ENCODE peak calls at places on chromosomes 3 and 15, in seven cellular contexts. B, A, L, X, W, G and I are unnamed samples.
A peak's percentile ranks its signal among the peaks of the same experiment; 100 is the strongest.

GRCh38 chr15:52103217-52104207 is 9.1 kb downstream of the BCL2L10 start:
- DNase-seq in G (no peak), L (peak; percentile 60), X (no peak), A (no peak), W (peak; percentile 97), B (peak; percentile 97), I (peak; percentile 96)

GRCh38 chr3:159751141-159751540 is 237.5 kb upstream of the IL12A start:
- DNase-seq in L (no peak), B (no peak), W (peak; percentile 36), X (no peak), A (no peak), G (no peak), I (no peak)

GRCh38 chr15:100623301-100623700 is 20.9 kb downstream of the ASB7 start:
- DNase-seq in B (peak; percentile 30), W (peak; percentile 53), G (no peak), L (no peak), A (no peak), X (no peak), I (peak; percentile 20)

GRCh38 chr15:96262097-96262496 is 68.4 kb upstream of the NR2F2 start:
- DNase-seq in B (no peak), X (no peak), G (no peak), A (no peak), L (no peak), W (no peak), I (no peak)

GRCh38 chr15:28892789-28893610 is 7.2 kb downstream of the APBA2 start:
- DNase-seq in A (no peak), X (no peak), W (peak; percentile 51), L (no peak), B (no peak), G (no peak), I (peak; percentile 69)

GRCh38 chr15:86505951-86506350 is 426.3 kb downstream of the AGBL1 start:
- DNase-seq in W (no peak), X (no peak), L (no peak), G (no peak), A (no peak), B (no peak), I (no peak)

GRCh38 chr15:56320861-56321260 is 44.4 kb upstream of the TEX9 start:
- DNase-seq in B (no peak), L (no peak), A (no peak), W (peak; percentile 6), G (no peak), X (no peak), I (no peak)

GRCh38 chr3:114758828-114759709 is 388.0 kb downstream of the ZBTB20 start:
- DNase-seq in B (no peak), W (peak; percentile 52), G (no peak), A (no peak), X (no peak), L (no peak), I (peak; percentile 11)

GRCh38 chr3:25300141-25300540 is 127.9 kb upstream of the RARB start:
- DNase-seq in X (no peak), L (no peak), W (no peak), A (no peak), G (no peak), B (no peak), I (no peak)

DNA sequence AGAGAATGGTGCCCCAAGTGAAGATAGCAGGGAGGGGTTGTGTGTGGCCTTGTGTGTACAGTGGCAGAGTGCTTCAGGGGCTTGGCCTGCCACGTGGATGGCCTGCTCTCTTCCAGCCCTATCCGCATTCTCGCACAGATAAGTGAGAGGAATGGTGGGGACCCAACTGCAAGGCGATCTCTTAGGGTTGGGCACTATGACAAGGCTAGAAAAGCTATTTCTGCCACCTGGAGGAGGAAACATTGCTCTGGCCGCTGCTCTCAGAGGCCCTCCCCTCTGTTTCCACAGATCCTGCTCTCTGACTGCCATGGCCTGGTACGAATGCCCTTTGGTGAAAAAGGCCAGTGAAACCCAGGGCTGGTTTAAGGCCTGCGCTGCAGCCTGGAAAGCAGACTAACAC is 20.6 kb downstream of the EEFSEC start:
- DNase-seq in X (no peak), W (no peak), L (peak; percentile 41), A (no peak), G (peak; percentile 32), B (no peak), I (no peak)
- TF ChIP-seq CTCF in X (no peak), W (no peak), L (no peak), A (no peak), G (no peak), B (no peak), I (no peak)

DNA sequence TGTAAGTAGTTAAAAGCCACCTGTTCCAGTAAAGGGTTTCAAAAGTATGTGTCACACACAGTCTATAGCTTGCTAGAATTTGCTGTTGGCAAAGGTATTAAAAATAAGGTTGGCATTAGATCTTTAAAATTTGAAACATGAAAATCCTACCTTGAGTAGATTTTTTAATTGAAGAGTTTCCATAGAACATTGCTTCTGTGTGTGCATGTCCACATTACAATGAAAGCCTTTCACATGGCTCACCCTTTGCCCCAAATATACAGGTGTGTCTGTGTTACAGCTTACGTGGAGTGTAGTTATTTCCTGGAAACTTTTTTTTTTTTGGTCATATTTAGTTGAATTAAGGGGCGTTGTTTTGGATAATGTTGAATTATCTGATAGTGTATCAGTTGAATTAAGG is 2.2 kb downstream of the ABHD17C start:
- DNase-seq in G (no peak), W (no peak), A (no peak), B (no peak), X (no peak), L (no peak), I (no peak)
- H3K4me3 ChIP-seq in G (peak overlapping the region; percentile 62), W (peak overlapping the region; percentile 51), A (no peak overlapping the region), B (peak overlapping the region; percentile 76), X (peak overlapping the region; percentile 56), L (no peak overlapping the region), I (peak overlapping the region; percentile 58)

DNA sequence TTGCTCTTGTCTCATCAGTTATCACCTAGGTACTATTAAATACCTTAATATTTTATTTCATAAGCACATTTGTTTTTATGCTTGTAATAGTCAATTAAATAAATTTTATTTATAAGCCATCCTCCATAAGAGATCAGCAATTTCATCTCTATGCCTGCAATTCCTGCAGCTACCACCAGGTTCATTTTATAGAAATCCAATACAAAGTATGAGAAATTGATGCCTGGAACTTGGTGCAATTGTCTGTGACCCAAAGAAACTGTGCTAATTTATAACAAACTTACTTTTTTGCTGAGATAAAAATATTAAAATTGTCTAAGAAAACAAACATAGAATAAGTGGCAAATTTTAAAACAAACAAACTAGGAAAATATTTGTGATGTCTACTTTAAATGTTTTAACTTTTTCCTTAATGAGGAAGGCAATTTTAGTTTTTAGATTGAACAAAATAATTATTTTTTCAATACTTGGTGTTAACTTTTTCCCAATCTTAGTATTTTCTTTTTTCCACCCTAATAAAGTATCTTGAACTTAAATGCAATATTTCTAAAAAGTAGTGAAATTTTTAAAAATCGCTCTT is 1026.6 kb downstream of the ROBO1 start:
- DNase-seq in X (no peak), B (no peak), W (no peak), G (no peak), A (no peak), L (no peak), I (no peak)
- TF ChIP-seq CTCF in X (no peak), B (peak; percentile 52), W (peak; percentile 59), G (peak; percentile 62), A (no peak), L (no peak), I (peak; percentile 44)

GRCh38 chr3:157082305-157082981 is 77.5 kb downstream of the CCNL1 start:
- DNase-seq in L (no peak), B (peak; percentile 45), W (peak; percentile 89), G (no peak), X (no peak), A (no peak), I (peak; percentile 59)

GRCh38 chr3:157079677-157080369 is 80.1 kb downstream of the CCNL1 start:
- DNase-seq in W (no peak), B (no peak), A (no peak), L (no peak), X (no peak), G (peak; percentile 65), I (no peak)

GRCh38 chr3:157078131-157078835 is 81.7 kb downstream of the CCNL1 start:
- DNase-seq in B (no peak), X (no peak), L (no peak), W (peak; percentile 40), A (no peak), G (no peak), I (no peak)

GRCh38 chr3:157083824-157084223 is 76.1 kb downstream of the CCNL1 start:
- DNase-seq in W (no peak), G (no peak), X (no peak), B (no peak), L (no peak), A (no peak), I (no peak)

GRCh38 chr3:157081681-157082210 is 78.2 kb downstream of the CCNL1 start:
- DNase-seq in X (no peak), A (peak; percentile 80), L (peak; percentile 91), W (peak; percentile 94), B (peak; percentile 97), G (peak; percentile 96), I (peak; percentile 95)
- H3K4me3 ChIP-seq in X (no peak overlapping the region), A (no peak overlapping the region), L (no peak overlapping the region), W (no peak overlapping the region), B (no peak overlapping the region), G (peak overlapping the region; percentile 11), I (no peak overlapping the region)